ENCODE peak calls at places on chromosomes 2 and 18, in four cellular contexts. P, A, I and J are unnamed samples.

GRCh38 chr2:24891201-24891600 is 28.8 kb downstream of the ADCY3 start:
- DNase-seq in P (no peak), A (no peak), I (no peak), J (no peak)

GRCh38 chr2:110107092-110108079 is 8.2 kb downstream of the MALL start:
- DNase-seq in P (no peak), A (no peak), I (no peak), J (no peak)

GRCh38 chr2:136214284-136214683 is 96.3 kb upstream of the CXCR4 start:
- DNase-seq in P (no peak), A (no peak), I (no peak), J (no peak)

GRCh38 chr2:128799284-128799552 is 480.6 kb upstream of the HS6ST1 start:
- DNase-seq in P (no peak), A (no peak), I (no peak), J (no peak)

GRCh38 chr2:232351686-232352510 is 26.7 kb upstream of the ALPP start:
- DNase-seq in P (no peak), A (no peak), I (no peak), J (no peak)

GRCh38 chr2:232624554-232624842 is 8.9 kb upstream of the EFHD1 start:
- DNase-seq in P (no peak), A (no peak), I (no peak), J (no peak)

GRCh38 chr18:7038330-7038846 is 79.2 kb downstream of the LAMA1 start:
- DNase-seq in P (peak), A (no peak), I (no peak), J (peak)

GRCh38 chr2:192159764-192160163 is 35.0 kb downstream of the TMEFF2 start:
- DNase-seq in P (no peak), A (no peak), I (no peak), J (no peak)